ENCODE peak calls at places on chromosomes 5 and 9, in five cellular contexts. L is mesothelial cell of epicardium, U is GM10248, F is bronchial epithelial cell, Q is breast epithelium. O is an unnamed sample.

GRCh38 chr9:124286292-124286931 is 28.7 kb downstream of the NEK6 start:
- DNase-seq in L (no peak), U (peak; percentile 80), F (no peak), Q (no peak), O (peak; percentile 89)

GRCh38 chr9:136944094-136944518 is 432 bp downstream of the FBXW5 start:
- DNase-seq in L (no peak), U (peak; percentile 85), F (no peak), Q (no peak), O (no peak)

GRCh38 chr5:60810438-60811085 is 33.5 kb downstream of the ELOVL7 start:
- DNase-seq in L (no peak), U (no peak), F (peak; percentile 61), Q (no peak), O (no peak)

GRCh38 chr9:126440938-126441337 is 114.3 kb downstream of the MVB12B start:
- DNase-seq in L (no peak), U (no peak), F (no peak), Q (no peak), O (no peak)

GRCh38 chr5:14665949-14666741 is 1.6 kb downstream of the OTULIN start:
- DNase-seq in L (no peak), U (peak; percentile 53), F (peak; percentile 51), Q (no peak), O (peak; percentile 82)

GRCh38 chr9:77927265-77927664 is 104.3 kb downstream of the GNAQ start:
- DNase-seq in L (no peak), U (no peak), F (no peak), Q (no peak), O (no peak)

GRCh38 chr9:131478421-131478868 is 24.3 kb upstream of the POMT1 start:
- DNase-seq in L (peak; percentile 64), U (peak; percentile 51), F (no peak), Q (no peak), O (peak; percentile 75)

GRCh38 chr9:112037281-112038016 is 137.6 kb downstream of the SUSD1 start:
- DNase-seq in L (no peak), U (peak; percentile 52), F (no peak), Q (no peak), O (peak; percentile 87)

DNA sequence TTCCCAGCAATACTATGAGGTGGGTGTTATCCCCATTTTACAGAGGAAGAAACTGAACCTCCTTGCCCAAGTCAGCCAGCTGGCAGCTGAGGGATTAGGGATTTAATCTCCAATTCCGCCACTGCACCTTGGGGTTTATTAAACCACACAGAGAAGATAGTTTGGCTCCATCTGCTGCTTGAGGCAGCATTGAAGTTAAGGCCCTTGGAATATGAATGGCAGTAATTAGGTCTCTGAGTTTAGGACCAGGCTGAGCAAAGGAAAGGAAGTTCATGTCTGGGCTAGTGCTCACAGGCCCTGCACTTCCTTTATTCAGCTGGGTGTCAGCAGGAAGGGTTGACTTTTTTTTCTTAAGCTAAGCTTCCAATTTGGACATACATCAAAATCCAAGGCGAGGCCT is 86.9 kb upstream of the GDNF start:
- DNase-seq in L (no peak), U (no peak), F (peak; percentile 91), Q (no peak), O (no peak)
- TF ChIP-seq CTCF in L (no peak), U (no peak), F (peak; percentile 24), Q (no peak), O (no peak)

GRCh38 chr5:143671644-143672569 is 140.1 kb upstream of the HMHB1 start:
- DNase-seq in L (no peak), U (no peak), F (no peak), Q (no peak), O (no peak)
- TF ChIP-seq CTCF in L (no peak), U (no peak), F (no peak), Q (no peak), O (no peak)

GRCh38 chr5:168020522-168021294 is 270.7 kb upstream of the WWC1 start:
- DNase-seq in L (no peak), U (no peak), F (no peak), Q (no peak), O (no peak)
- TF ChIP-seq CTCF in L (no peak), U (no peak), F (peak; percentile 25), Q (no peak), O (no peak)

GRCh38 chr9:27548055-27548741 is 18.6 kb upstream of the MOB3B start:
- DNase-seq in L (no peak), U (no peak), F (peak; percentile 52), Q (no peak), O (no peak)
- TF ChIP-seq CTCF in L (peak; percentile 52), U (peak; percentile 31), F (peak; percentile 21), Q (peak; percentile 49), O (peak; percentile 52)

DNA sequence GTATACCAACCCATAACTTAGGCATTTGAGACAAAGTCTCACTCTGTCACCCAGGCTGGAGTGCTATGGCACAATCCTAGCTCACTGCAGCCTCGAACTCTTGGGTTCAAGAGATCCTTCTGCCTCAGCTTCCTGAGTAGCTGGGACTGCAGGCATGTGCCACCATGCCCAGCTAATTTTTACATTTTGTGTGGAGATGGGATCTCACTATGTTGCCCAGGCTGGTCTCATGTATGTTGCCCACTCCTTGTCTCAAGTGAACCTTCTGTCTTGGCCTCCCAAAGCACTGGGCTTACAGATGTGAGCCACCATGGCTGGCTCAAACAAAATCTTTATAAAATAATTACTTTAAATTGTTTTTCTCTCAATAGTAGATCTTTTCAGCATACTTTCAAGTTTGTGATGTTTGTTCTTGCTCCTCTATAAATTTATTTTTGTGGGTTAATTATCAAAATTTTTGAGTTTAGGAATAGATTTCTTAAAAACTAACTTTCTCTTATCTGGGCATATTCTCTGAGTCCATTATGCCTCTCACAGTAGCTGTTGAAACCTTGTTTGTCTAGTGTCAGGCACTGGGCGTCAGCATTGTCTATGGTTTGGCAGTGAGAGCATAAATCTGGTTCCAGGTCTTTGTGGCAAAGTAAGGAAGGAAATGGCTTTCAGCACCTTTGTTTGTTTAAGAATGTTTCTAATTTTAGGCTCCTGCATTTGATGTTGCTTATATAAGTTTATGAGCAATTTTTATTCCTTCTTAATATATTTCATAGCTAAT is 38.7 kb downstream of the NLN start:
- DNase-seq in L (no peak), U (peak; percentile 34), F (peak; percentile 57), Q (no peak), O (peak; percentile 50)
- TF ChIP-seq CTCF in L (no peak), U (peak; percentile 65), F (peak; percentile 30), Q (no peak), O (no peak)

GRCh38 chr5:79602884-79603283 is 9.4 kb upstream of the TENT2 start:
- DNase-seq in L (no peak), U (no peak), F (no peak), Q (no peak), O (no peak)
- TF ChIP-seq CTCF in L (no peak), U (no peak), F (no peak), Q (no peak), O (no peak)

GRCh38 chr9:89154218-89154617 is 24.4 kb downstream of the SHC3 start:
- DNase-seq in L (no peak), U (no peak), F (no peak), Q (no peak), O (peak; percentile 30)
- TF ChIP-seq CTCF in L (no peak), U (no peak), F (no peak), Q (no peak), O (no peak)

GRCh38 chr5:119411935-119412623 is 40.2 kb upstream of the HSD17B4 start:
- DNase-seq in L (peak; percentile 49), U (peak; percentile 45), F (peak; percentile 80), Q (no peak), O (peak; percentile 66)

GRCh38 chr5:119410448-119411170 is 41.7 kb upstream of the HSD17B4 start:
- DNase-seq in L (no peak), U (no peak), F (no peak), Q (no peak), O (peak; percentile 24)

GRCh38 chr5:119411291-119411934 is 40.9 kb upstream of the HSD17B4 start:
- DNase-seq in L (no peak), U (no peak), F (peak; percentile 95), Q (no peak), O (no peak)

GRCh38 chr5:119406551-119406950 is 45.7 kb upstream of the HSD17B4 start:
- DNase-seq in L (no peak), U (no peak), F (no peak), Q (no peak), O (no peak)

DNA sequence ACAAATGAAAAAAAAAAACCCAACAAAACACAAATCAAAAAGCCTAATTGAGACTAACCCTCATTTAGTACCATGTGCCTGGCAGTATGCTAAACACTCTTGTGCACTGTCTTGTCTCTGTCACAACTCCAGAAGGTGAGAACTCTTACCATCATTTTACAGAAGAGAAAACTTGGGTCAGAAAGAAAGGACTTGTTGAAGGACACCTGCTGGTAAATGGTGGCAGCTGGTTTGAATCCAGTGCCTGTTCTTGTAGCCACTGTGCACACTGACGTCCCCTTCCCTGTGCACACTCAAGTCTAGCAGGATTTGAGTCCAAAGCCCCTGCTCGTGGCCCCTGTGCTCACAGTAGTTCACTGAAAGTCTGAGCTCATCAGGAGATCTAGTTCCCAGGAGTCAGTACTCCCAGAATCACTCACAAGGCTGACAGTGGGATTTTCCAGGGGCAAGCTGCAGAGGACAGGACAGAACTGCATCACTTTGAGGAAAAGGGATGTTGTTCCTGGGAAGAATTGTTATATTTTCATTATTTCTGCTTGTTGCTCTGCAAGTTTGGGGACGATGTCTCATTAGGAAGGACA is 43.0 kb upstream of the HSD17B4 start:
- DNase-seq in L (no peak), U (no peak), F (no peak), Q (no peak), O (peak; percentile 31)
- TF ChIP-seq CTCF in L (no peak), U (peak; percentile 50), F (no peak), Q (no peak), O (no peak)